ENCODE peak calls at places on chromosomes 6 and 20, in ten cellular contexts. Q, J, T, E, G, M, D, H, S and C are unnamed samples.

GRCh38 chr20:556984-557383 is 13.4 kb upstream of the CSNK2A1 start:
- DNase-seq in Q (no peak), J (no peak), T (no peak), E (no peak), G (no peak), M (no peak), D (no peak), H (no peak), S (no peak), C (no peak)

GRCh38 chr6:111238464-111239119 is 151.3 kb downstream of the SLC16A10 start:
- DNase-seq in Q (no peak), J (no peak), T (no peak), E (no peak), G (no peak), M (no peak), D (no peak), H (no peak), S (peak), C (no peak)

GRCh38 chr6:106866875-106867658 is 107.5 kb downstream of the CD24 start:
- DNase-seq in Q (no peak), J (no peak), T (no peak), E (no peak), G (no peak), M (no peak), D (no peak), H (no peak), S (no peak), C (no peak)

GRCh38 chr6:142893088-142893487 is 51.9 kb downstream of the HIVEP2 start:
- DNase-seq in Q (no peak), J (no peak), T (no peak), E (no peak), G (no peak), M (no peak), D (no peak), H (no peak), S (peak), C (no peak)

GRCh38 chr20:41499961-41500725 is 118.0 kb downstream of the CHD6 start:
- DNase-seq in Q (no peak), J (no peak), T (no peak), E (no peak), G (peak), M (no peak), D (no peak), H (no peak), S (no peak), C (no peak)

GRCh38 chr6:127484207-127484858 is 25.1 kb upstream of the KIAA0408 start:
- DNase-seq in Q (peak), J (no peak), T (no peak), E (no peak), G (no peak), M (no peak), D (peak), H (no peak), S (peak), C (no peak)

GRCh38 chr6:138404666-138405337 is 779 bp downstream of the HEBP2 start:
- DNase-seq in Q (no peak), J (no peak), T (no peak), E (peak), G (no peak), M (no peak), D (peak), H (no peak), S (peak), C (peak)

GRCh38 chr6:85496856-85497255 is 47.0 kb downstream of the NT5E start:
- DNase-seq in Q (no peak), J (no peak), T (no peak), E (no peak), G (no peak), M (no peak), D (no peak), H (no peak), S (no peak), C (no peak)

GRCh38 chr20:34296468-34296867 is 6.7 kb downstream of the AHCY start:
- DNase-seq in Q (no peak), J (no peak), T (no peak), E (no peak), G (no peak), M (no peak), D (no peak), H (no peak), S (no peak), C (no peak)

GRCh38 chr6:113094781-113095180 is 747.7 kb downstream of the RFPL4B start:
- DNase-seq in Q (no peak), J (no peak), T (no peak), E (no peak), G (no peak), M (no peak), D (no peak), H (no peak), S (no peak), C (no peak)

GRCh38 chr6:16731503-16732018 is 29.7 kb downstream of the ATXN1 start:
- DNase-seq in Q (no peak), J (no peak), T (no peak), E (no peak), G (no peak), M (no peak), D (no peak), H (no peak), S (no peak), C (no peak)

GRCh38 chr6:36815962-36816735 is 23.1 kb downstream of the CPNE5 start:
- DNase-seq in Q (no peak), J (no peak), T (no peak), E (no peak), G (no peak), M (no peak), D (no peak), H (no peak), S (no peak), C (no peak)

GRCh38 chr6:136113736-136114173 is 136.4 kb downstream of the MTFR2 start:
- DNase-seq in Q (peak), J (no peak), T (peak), E (peak), G (peak), M (no peak), D (no peak), H (peak), S (peak), C (peak)

GRCh38 chr6:692356-692851 is 535 bp downstream of the EXOC2 start:
- DNase-seq in Q (peak), J (no peak), T (peak), E (peak), G (peak), M (peak), D (peak), H (peak), S (peak), C (peak)

GRCh38 chr6:135586388-135586787 is 88.8 kb upstream of the AHI1 start:
- DNase-seq in Q (no peak), J (no peak), T (no peak), E (no peak), G (no peak), M (no peak), D (no peak), H (no peak), S (peak), C (no peak)

GRCh38 chr6:20540683-20541082 is 6.4 kb downstream of the CDKAL1 start:
- DNase-seq in Q (no peak), J (no peak), T (no peak), E (no peak), G (peak), M (no peak), D (no peak), H (no peak), S (peak), C (no peak)

GRCh38 chr6:69466979-69467570 is 329.7 kb downstream of the LMBRD1 start:
- DNase-seq in Q (no peak), J (no peak), T (no peak), E (no peak), G (no peak), M (no peak), D (no peak), H (no peak), S (no peak), C (no peak)